ENCODE peak calls at places on chromosomes 13 and 19, in eight cellular contexts. L is OCI-LY7; D is fibroblast of the aortic adventitia; W is aorta; I is suprapubic skin; P is heart right ventricle; V is CD8-positive, alpha-beta T cell; A is brain microvascular endothelial cell. B is an unnamed sample.

GRCh38 chr19:38047048-38047435 is 140.0 kb downstream of the SIPA1L3 start:
- DNase-seq in L (peak; percentile 72), D (no peak), W (no peak), I (no peak), P (no peak), V (no peak), A (no peak), B (peak; percentile 47)

GRCh38 chr13:98563071-98563470 is 13.8 kb downstream of the STK24 start:
- DNase-seq in L (peak; percentile 63), D (no peak), W (no peak), I (no peak), P (no peak), V (peak; percentile 49), A (no peak), B (peak; percentile 71)

GRCh38 chr19:45876411-45877197 is 9.3 kb downstream of the IRF2BP1 start:
- DNase-seq in L (no peak), D (no peak), W (no peak), I (no peak), P (peak; percentile 41), V (no peak), A (peak; percentile 24), B (no peak)

GRCh38 chr13:91058066-91058465 is 289.4 kb upstream of the MIR17HG start:
- DNase-seq in L (no peak), D (no peak), W (no peak), I (no peak), P (no peak), V (no peak), A (peak; percentile 1), B (no peak)

GRCh38 chr13:97435794-97436193 is 1.8 kb downstream of the RAP2A start:
- DNase-seq in L (peak; percentile 2), D (peak; percentile 15), W (no peak), I (no peak), P (no peak), V (no peak), A (no peak), B (no peak)

GRCh38 chr19:13044160-13044853 is 49.0 kb downstream of the NFIX start:
- DNase-seq in L (no peak), D (peak; percentile 51), W (no peak), I (no peak), P (peak; percentile 7), V (peak; percentile 58), A (no peak), B (no peak)

GRCh38 chr13:36130542-36131214 is 504 bp downstream of the DCLK1 start:
- DNase-seq in L (no peak), D (peak; percentile 35), W (peak; percentile 78), I (peak; percentile 74), P (peak; percentile 40), V (no peak), A (no peak), B (no peak)

GRCh38 chr19:41860419-41861097 is 503 bp downstream of the RPS19 start:
- DNase-seq in L (peak; percentile 46), D (peak; percentile 57), W (no peak), I (peak; percentile 81), P (no peak), V (peak; percentile 27), A (no peak), B (no peak)

GRCh38 chr13:79710376-79710775 is 229.4 kb downstream of the NDFIP2 start:
- DNase-seq in L (no peak), D (peak; percentile 63), W (no peak), I (no peak), P (no peak), V (no peak), A (no peak), B (no peak)

GRCh38 chr19:28465317-28466086 is 747.4 kb downstream of the UQCRFS1 start:
- DNase-seq in L (peak; percentile 16), D (peak; percentile 56), W (no peak), I (no peak), P (no peak), V (no peak), A (no peak), B (no peak)

GRCh38 chr19:8585057-8585893 is 8.0 kb upstream of the MYO1F start:
- DNase-seq in L (no peak), D (no peak), W (no peak), I (no peak), P (no peak), V (no peak), A (no peak), B (no peak)

GRCh38 chr19:22919946-22920345 is 83.0 kb downstream of the ZNF728 start:
- DNase-seq in L (no peak), D (no peak), W (no peak), I (no peak), P (no peak), V (no peak), A (no peak), B (no peak)

GRCh38 chr13:94330552-94331071 is 148.9 kb downstream of the DCT start:
- DNase-seq in L (no peak), D (no peak), W (no peak), I (no peak), P (no peak), V (no peak), A (no peak), B (peak; percentile 83)

GRCh38 chr19:30880551-30880950 is 468.7 kb downstream of the TSHZ3 start:
- DNase-seq in L (no peak), D (no peak), W (no peak), I (no peak), P (no peak), V (no peak), A (no peak), B (no peak)

GRCh38 chr13:49099513-49099877 is 120.6 kb upstream of the MLNR start:
- DNase-seq in L (no peak), D (no peak), W (no peak), I (no peak), P (no peak), V (no peak), A (no peak), B (no peak)

GRCh38 chr19:47992070-47992469 is at the start of gene BSPH1:
- DNase-seq in L (no peak), D (no peak), W (no peak), I (no peak), P (no peak), V (no peak), A (no peak), B (no peak)

GRCh38 chr19:3386447-3387234 is 20.3 kb downstream of the NFIC start:
- DNase-seq in L (no peak), D (no peak), W (no peak), I (no peak), P (peak; percentile 66), V (no peak), A (no peak), B (no peak)

GRCh38 chr13:29591310-29591709 is 4.2 kb downstream of the SLC7A1 start:
- DNase-seq in L (no peak), D (peak; percentile 37), W (no peak), I (no peak), P (no peak), V (no peak), A (peak; percentile 78), B (no peak)

GRCh38 chr19:56566904-56567273 is 379 bp upstream of the ZNF470 start:
- DNase-seq in L (no peak), D (no peak), W (peak; percentile 87), I (peak; percentile 66), P (peak; percentile 67), V (peak; percentile 36), A (peak; percentile 43), B (no peak)

GRCh38 chr13:54980651-54981050 is 1952.0 kb downstream of the OLFM4 start:
- DNase-seq in L (no peak), D (no peak), W (no peak), I (no peak), P (no peak), V (no peak), A (no peak), B (peak; percentile 66)

GRCh38 chr13:107216046-107216715 is 648.2 kb upstream of the ARGLU1 start:
- DNase-seq in L (no peak), D (no peak), W (no peak), I (no peak), P (no peak), V (no peak), A (no peak), B (no peak)

GRCh38 chr19:27770095-27770494 is 1442.9 kb downstream of the UQCRFS1 start:
- DNase-seq in L (no peak), D (no peak), W (no peak), I (no peak), P (no peak), V (no peak), A (no peak), B (no peak)

GRCh38 chr19:928471-929259 is 2.8 kb downstream of the ARID3A start:
- DNase-seq in L (no peak), D (no peak), W (no peak), I (no peak), P (peak; percentile 28), V (no peak), A (no peak), B (no peak)
- H3K4me3 ChIP-seq in L (no peak overlapping the region), D (no peak overlapping the region), W (no peak overlapping the region), I (no peak overlapping the region), P (no peak overlapping the region), V (no peak overlapping the region), A (no peak overlapping the region), B (no peak overlapping the region)

DNA sequence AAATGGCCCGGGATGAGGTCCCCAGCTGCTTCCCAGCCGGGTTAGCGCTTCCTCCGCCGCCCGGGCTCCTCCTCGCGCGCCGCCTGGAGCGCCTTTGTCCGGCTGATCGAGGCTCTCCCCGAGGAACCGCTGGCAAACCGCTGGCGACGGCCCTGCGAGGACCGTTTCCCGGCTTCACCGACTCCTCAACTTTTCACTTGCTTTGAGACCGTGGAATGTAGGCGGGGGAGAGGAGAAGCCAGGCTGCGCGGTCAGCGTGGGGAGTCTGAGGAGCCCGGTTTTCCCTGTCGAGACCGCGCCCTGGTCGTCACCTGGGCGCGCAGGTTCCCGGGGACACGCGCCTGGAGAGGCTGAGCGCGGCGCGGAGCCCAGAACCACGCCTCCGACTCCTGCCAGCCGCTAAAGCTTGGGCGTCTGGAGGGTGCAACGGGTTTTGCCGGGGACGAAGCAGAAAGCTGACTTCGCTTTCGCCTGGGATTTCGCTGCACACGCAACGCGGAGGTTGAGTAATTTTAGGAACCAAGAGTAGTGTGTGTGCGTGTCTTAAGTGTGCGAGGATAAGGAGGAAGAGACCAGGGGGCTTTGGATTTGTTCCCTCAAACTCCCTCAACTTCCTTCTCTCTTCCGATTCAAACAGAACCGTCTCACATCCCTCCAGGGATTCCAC is 7.3 kb upstream of the DGKH start:
- DNase-seq in L (peak; percentile 53), D (peak; percentile 54), W (peak; percentile 84), I (peak; percentile 76), P (peak; percentile 63), V (peak; percentile 22), A (peak; percentile 16), B (no peak)
- H3K4me3 ChIP-seq in L (peak overlapping the region; percentile 71), D (peak overlapping the region; percentile 85), W (peak overlapping the region; percentile 95), I (peak overlapping the region; percentile 85), P (peak overlapping the region; percentile 89), V (peak overlapping the region; percentile 52), A (peak overlapping the region; percentile 79), B (peak overlapping the region; percentile 74)

DNA sequence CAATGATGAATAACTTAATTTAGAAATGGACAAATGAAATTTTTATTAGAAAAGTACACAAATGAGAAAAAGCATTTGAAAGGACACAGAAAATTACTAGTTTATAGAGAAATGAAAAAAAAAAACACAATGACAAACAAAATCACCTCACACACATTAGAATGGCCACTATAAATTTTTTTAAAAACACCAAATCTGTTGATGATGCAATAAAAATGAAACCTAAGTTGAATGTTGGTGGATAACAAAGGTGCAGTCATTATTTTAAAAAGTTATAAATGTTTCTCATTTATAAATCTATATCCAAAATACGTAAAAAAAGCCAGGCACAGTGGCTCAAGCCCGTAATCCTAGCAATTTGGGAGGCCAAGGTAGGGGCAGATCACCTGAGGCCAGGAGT is 20.8 kb downstream of the ZNF626 start:
- DNase-seq in L (no peak), D (no peak), W (no peak), I (no peak), P (no peak), V (no peak), A (no peak), B (no peak)
- H3K4me3 ChIP-seq in L (no peak overlapping the region), D (no peak overlapping the region), W (no peak overlapping the region), I (no peak overlapping the region), P (no peak overlapping the region), V (no peak overlapping the region), A (no peak overlapping the region), B (no peak overlapping the region)

GRCh38 chr19:16342002-16342715 is 17.5 kb downstream of the KLF2 start:
- DNase-seq in L (peak; percentile 73), D (peak; percentile 82), W (no peak), I (no peak), P (no peak), V (peak; percentile 46), A (no peak), B (no peak)
- H3K4me3 ChIP-seq in L (peak overlapping the region; percentile 34), D (no peak overlapping the region), W (no peak overlapping the region), I (no peak overlapping the region), P (no peak overlapping the region), V (peak overlapping the region; percentile 10), A (no peak overlapping the region), B (no peak overlapping the region)

B was measured in Jurkat, Clone E6-1.